ENCODE peak calls at places on chromosomes 4 and X, in five cellular contexts. M, W, Q, Z and R are unnamed samples.

GRCh38 chr4:4876945-4877661 is 17.6 kb downstream of the MSX1 start:
- DNase-seq in M (no peak), W (no peak), Q (no peak), Z (no peak), R (no peak)

GRCh38 chr4:140944539-140944938 is 188.4 kb upstream of the TBC1D9 start:
- DNase-seq in M (no peak), W (no peak), Q (peak), Z (no peak), R (no peak)

GRCh38 chr4:66688674-66689073 is 856.6 kb downstream of the CENPC start:
- DNase-seq in M (no peak), W (no peak), Q (peak), Z (no peak), R (peak)

GRCh38 chr4:184722798-184723197 is 11.1 kb downstream of the CENPU start:
- DNase-seq in M (no peak), W (no peak), Q (no peak), Z (no peak), R (no peak)

GRCh38 chr4:8303485-8304281 is 34.1 kb downstream of the HTRA3 start:
- DNase-seq in M (no peak), W (no peak), Q (peak), Z (no peak), R (peak)

GRCh38 chr4:726235-726787 is 20.7 kb downstream of the PCGF3 start:
- DNase-seq in M (no peak), W (no peak), Q (peak), Z (no peak), R (no peak)

GRCh38 chr4:16626945-16627344 is 271.5 kb downstream of the LDB2 start:
- DNase-seq in M (no peak), W (no peak), Q (peak), Z (no peak), R (no peak)

GRCh38 chr4:24912252-24913098 is at the start of gene CCDC149:
- DNase-seq in M (peak), W (peak), Q (peak), Z (peak), R (peak)

GRCh38 chr4:56958111-56958517 is 19.3 kb downstream of the NOA1 start:
- DNase-seq in M (peak), W (peak), Q (peak), Z (peak), R (no peak)

GRCh38 chr4:80926891-80927290 is 103.6 kb upstream of the BMP3 start:
- DNase-seq in M (no peak), W (no peak), Q (no peak), Z (no peak), R (no peak)

GRCh38 chr4:2066011-2066551 is 7.0 kb downstream of the NAT8L start:
- DNase-seq in M (no peak), W (peak), Q (no peak), Z (no peak), R (no peak)

GRCh38 chrX:106484233-106484632 is 127.5 kb upstream of the RADX start:
- DNase-seq in M (no peak), W (no peak), Q (no peak), Z (no peak), R (no peak)

GRCh38 chr4:8238061-8238511 is 31.5 kb upstream of the HTRA3 start:
- DNase-seq in M (no peak), W (peak), Q (no peak), Z (peak), R (no peak)

GRCh38 chr4:42302348-42302747 is 94.9 kb upstream of the SHISA3 start:
- DNase-seq in M (no peak), W (no peak), Q (no peak), Z (peak), R (no peak)

GRCh38 chr4:83217721-83218522 is 66.7 kb downstream of the COQ2 start:
- DNase-seq in M (no peak), W (no peak), Q (no peak), Z (peak), R (no peak)

GRCh38 chr4:39931441-39931901 is 46.2 kb downstream of the PDS5A start:
- DNase-seq in M (no peak), W (no peak), Q (no peak), Z (no peak), R (peak)

GRCh38 chrX:15606064-15606590 is 5.4 kb upstream of the ACE2 start:
- DNase-seq in M (no peak), W (no peak), Q (no peak), Z (no peak), R (no peak)

GRCh38 chrX:15838017-15838416 is 16.6 kb downstream of the AP1S2 start:
- DNase-seq in M (no peak), W (no peak), Q (no peak), Z (no peak), R (no peak)

GRCh38 chr4:2511645-2512131 is 24.8 kb upstream of the FAM193A start:
- DNase-seq in M (no peak), W (no peak), Q (no peak), Z (no peak), R (no peak)

GRCh38 chr4:153345011-153345981 is 808 bp downstream of the MND1 start:
- DNase-seq in M (peak), W (peak), Q (peak), Z (no peak), R (no peak)

GRCh38 chr4:184699941-184700340 is 34.0 kb downstream of the CENPU start:
- DNase-seq in M (no peak), W (no peak), Q (peak), Z (no peak), R (no peak)

GRCh38 chr4:183935355-183936005 is 30.4 kb downstream of the STOX2 start:
- DNase-seq in M (no peak), W (no peak), Q (no peak), Z (no peak), R (no peak)

GRCh38 chrX:138294951-138295350 is 416.6 kb downstream of the FGF13 start:
- DNase-seq in M (no peak), W (no peak), Q (no peak), Z (no peak), R (no peak)

GRCh38 chr4:147776600-147777175 is 44.8 kb downstream of the ARHGAP10 start:
- DNase-seq in M (no peak), W (no peak), Q (no peak), Z (no peak), R (no peak)

GRCh38 chr4:170741856-170742255 is 652.1 kb upstream of the AADAT start:
- DNase-seq in M (no peak), W (no peak), Q (no peak), Z (no peak), R (no peak)

GRCh38 chr4:7067523-7068278 is at the start of gene GRPEL1:
- DNase-seq in M (peak), W (peak), Q (peak), Z (peak), R (peak)

GRCh38 chrX:147602297-147602696 is 309.4 kb upstream of the FMR1 start:
- DNase-seq in M (no peak), W (no peak), Q (no peak), Z (no peak), R (no peak)

GRCh38 chr4:128470492-128471053 is 183.0 kb upstream of the PGRMC2 start:
- DNase-seq in M (no peak), W (no peak), Q (no peak), Z (no peak), R (no peak)

GRCh38 chr4:127782275-127783025 is at the start of gene HSPA4L:
- DNase-seq in M (no peak), W (peak), Q (peak), Z (peak), R (peak)

GRCh38 chr4:130563185-130563890 is 1467.4 kb downstream of the C4orf33 start:
- DNase-seq in M (peak), W (no peak), Q (peak), Z (peak), R (no peak)
- TF ChIP-seq CTCF in M (no peak), W (peak), Q (peak), Z (no peak), R (peak)

GRCh38 chr4:125315571-125316390 is 1.0 kb downstream of the FAT4 start:
- DNase-seq in M (peak), W (peak), Q (peak), Z (peak), R (no peak)
- H3K4me3 ChIP-seq in M (peak), W (peak), Q (peak), Z (peak), R (peak)

DNA sequence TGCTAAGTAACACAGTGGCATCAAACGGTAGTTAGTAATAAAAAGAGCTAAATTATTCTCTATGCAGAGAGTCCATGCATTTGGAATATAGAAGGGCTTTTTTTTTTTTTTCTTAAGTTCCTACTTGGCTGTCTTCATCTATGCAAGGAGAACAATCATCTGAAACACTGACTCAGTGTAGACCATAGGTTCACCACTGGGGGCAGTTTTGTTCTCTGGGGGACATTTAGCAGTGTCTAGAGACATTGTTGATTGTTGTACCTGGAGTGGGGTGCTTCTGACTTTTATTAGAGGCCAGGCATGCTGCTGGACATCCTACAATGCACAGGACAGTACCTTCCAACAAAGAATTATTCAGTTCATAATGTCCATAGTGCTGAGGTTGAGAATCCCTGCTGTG is 41.2 kb downstream of the TMA16 start:
- DNase-seq in M (no peak), W (no peak), Q (no peak), Z (no peak), R (no peak)
- TF ChIP-seq CTCF in M (no peak), W (no peak), Q (peak), Z (no peak), R (no peak)

GRCh38 chr4:119025916-119026661 is 109.5 kb upstream of the MYOZ2 start:
- DNase-seq in M (peak), W (no peak), Q (peak), Z (no peak), R (no peak)
- H3K4me3 ChIP-seq in M (no peak), W (no peak), Q (peak), Z (peak), R (no peak)

GRCh38 chr4:53816561-53816960 is 225.3 kb upstream of the LNX1 start:
- DNase-seq in M (no peak), W (no peak), Q (peak), Z (no peak), R (no peak)
- TF ChIP-seq CTCF in M (no peak), W (no peak), Q (peak), Z (no peak), R (no peak)

DNA sequence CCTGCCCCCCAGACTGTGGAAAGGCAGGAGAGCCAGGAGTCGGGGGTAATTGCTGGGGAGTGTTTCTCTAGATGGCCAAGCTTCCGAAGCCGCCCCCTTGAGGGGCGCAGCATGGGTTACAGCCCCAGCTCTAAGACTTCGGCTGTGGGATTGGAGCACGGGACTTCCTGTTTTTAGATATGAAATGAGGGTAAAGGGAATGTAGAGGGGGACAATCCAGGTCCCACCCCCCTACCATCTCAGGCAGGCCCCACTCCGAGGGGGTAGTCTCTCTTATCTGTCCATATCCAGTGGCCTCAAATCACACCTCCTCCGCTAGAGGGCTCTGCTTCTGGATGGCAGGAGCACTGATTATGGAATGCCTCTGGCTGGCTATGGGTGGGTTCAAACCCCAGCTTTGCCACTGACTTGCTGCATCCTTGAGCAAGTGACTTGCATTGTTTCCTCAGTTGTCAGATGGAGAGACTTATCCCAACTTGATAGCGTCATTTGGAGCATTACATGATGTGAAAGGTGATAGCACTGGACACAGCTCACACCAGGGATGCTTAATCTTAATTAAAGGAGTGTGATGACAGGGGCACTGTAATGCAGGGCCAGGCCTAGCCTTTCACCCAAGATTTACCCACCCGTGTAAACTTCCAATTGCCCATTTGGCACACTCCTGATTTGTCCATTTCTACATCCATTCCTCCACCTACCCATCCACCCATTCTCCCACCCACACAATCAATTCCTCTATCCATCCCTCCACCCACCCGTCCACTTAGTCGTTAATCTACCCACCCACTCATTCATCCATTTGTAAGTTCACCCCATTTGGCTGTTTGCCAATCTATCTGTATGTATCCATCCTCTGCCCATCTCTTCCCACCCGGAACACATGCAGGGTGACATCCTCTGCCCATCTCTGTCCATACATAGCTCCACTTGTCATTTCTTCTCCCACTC is 845 bp upstream of the KCND1 start:
- DNase-seq in M (peak), W (no peak), Q (peak), Z (peak), R (no peak)
- H3K4me3 ChIP-seq in M (no peak), W (peak), Q (peak), Z (peak), R (no peak)

DNA sequence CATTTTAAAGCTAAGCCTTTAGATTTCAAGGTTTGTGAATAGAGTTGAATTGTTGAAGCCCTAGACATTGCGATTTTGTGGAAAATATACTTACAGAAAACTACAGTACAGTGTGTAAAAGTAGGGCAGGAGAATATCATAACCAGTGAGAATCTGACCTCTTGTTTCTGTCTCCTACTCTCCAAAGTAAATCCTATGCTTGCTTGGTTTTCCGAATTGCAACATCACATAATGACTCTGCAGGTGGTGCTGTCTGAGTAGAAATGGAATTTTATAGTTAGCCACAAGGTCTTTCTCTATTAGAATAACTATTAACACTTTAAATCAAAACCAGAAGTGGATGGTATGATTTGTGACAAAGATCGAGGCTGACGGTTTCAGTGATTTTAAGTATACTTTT is 505.6 kb downstream of the RAPGEF2 start:
- DNase-seq in M (no peak), W (no peak), Q (no peak), Z (no peak), R (no peak)
- TF ChIP-seq CTCF in M (no peak), W (no peak), Q (no peak), Z (no peak), R (peak)

GRCh38 chrX:12370444-12371089 is 232.3 kb downstream of the FRMPD4 start:
- DNase-seq in M (no peak), W (no peak), Q (peak), Z (no peak), R (no peak)

GRCh38 chrX:12367254-12367653 is 229.0 kb downstream of the FRMPD4 start:
- DNase-seq in M (no peak), W (no peak), Q (no peak), Z (no peak), R (no peak)

GRCh38 chrX:12372111-12372510 is 233.8 kb downstream of the FRMPD4 start:
- DNase-seq in M (no peak), W (no peak), Q (peak), Z (no peak), R (no peak)
- H3K4me3 ChIP-seq in M (no peak), W (no peak), Q (no peak), Z (no peak), R (no peak)